ENCODE peak calls at places on chromosomes 16 and 17, in four cellular contexts. One of them, this sample, is unnamed.

GRCh38 chr17:78839173-78839761 is 1.3 kb downstream of the USP36 start:
- DNase-seq in heart left ventricle: no peak
- DNase-seq in activated T-helper 9 cell treated with anti-CD3 and anti-CD28 coated beads, Interleukin-2, amount 50 U/mL, for 16 hours: no peak
- DNase-seq in HCEC 1CT: peak; percentile 54
- DNase-seq in this sample: no peak

GRCh38 chr17:28330671-28331070 is 4.6 kb downstream of the IFT20 start:
- DNase-seq in HCEC 1CT: no peak
- DNase-seq in heart left ventricle: no peak
- DNase-seq in activated T-helper 9 cell treated with anti-CD3 and anti-CD28 coated beads, Interleukin-2, amount 50 U/mL, for 16 hours: no peak
- DNase-seq in this sample: no peak

GRCh38 chr16:82091225-82091624 is 56.2 kb downstream of the HSD17B2 start:
- DNase-seq in HCEC 1CT: peak; percentile 55
- DNase-seq in activated T-helper 9 cell treated with anti-CD3 and anti-CD28 coated beads, Interleukin-2, amount 50 U/mL, for 16 hours: no peak
- DNase-seq in heart left ventricle: no peak
- DNase-seq in this sample: no peak

GRCh38 chr16:49575352-49576172 is 202.0 kb downstream of the C16orf78 start:
- DNase-seq in HCEC 1CT: no peak
- DNase-seq in activated T-helper 9 cell treated with anti-CD3 and anti-CD28 coated beads, Interleukin-2, amount 50 U/mL, for 16 hours: no peak
- DNase-seq in heart left ventricle: peak; percentile 70
- DNase-seq in this sample: no peak

GRCh38 chr16:5615868-5616642 is 518.5 kb upstream of the EEF2KMT start:
- DNase-seq in HCEC 1CT: no peak
- DNase-seq in heart left ventricle: peak; percentile 64
- DNase-seq in activated T-helper 9 cell treated with anti-CD3 and anti-CD28 coated beads, Interleukin-2, amount 50 U/mL, for 16 hours: no peak
- DNase-seq in this sample: peak; percentile 4

GRCh38 chr17:44394833-44395232 is 5.4 kb upstream of the ITGA2B start:
- DNase-seq in HCEC 1CT: no peak
- DNase-seq in heart left ventricle: no peak
- DNase-seq in activated T-helper 9 cell treated with anti-CD3 and anti-CD28 coated beads, Interleukin-2, amount 50 U/mL, for 16 hours: no peak
- DNase-seq in this sample: no peak

GRCh38 chr17:42365136-42365535 is 23.1 kb downstream of the STAT3 start:
- DNase-seq in heart left ventricle: no peak
- DNase-seq in activated T-helper 9 cell treated with anti-CD3 and anti-CD28 coated beads, Interleukin-2, amount 50 U/mL, for 16 hours: peak; percentile 9
- DNase-seq in HCEC 1CT: peak; percentile 40
- DNase-seq in this sample: no peak

GRCh38 chr17:47877368-47878034 is 18.5 kb upstream of the SP2 start:
- DNase-seq in heart left ventricle: peak; percentile 0
- DNase-seq in HCEC 1CT: no peak
- DNase-seq in activated T-helper 9 cell treated with anti-CD3 and anti-CD28 coated beads, Interleukin-2, amount 50 U/mL, for 16 hours: no peak
- DNase-seq in this sample: no peak

GRCh38 chr17:10357768-10358167 is 15.0 kb downstream of the MYH13 start:
- DNase-seq in HCEC 1CT: no peak
- DNase-seq in activated T-helper 9 cell treated with anti-CD3 and anti-CD28 coated beads, Interleukin-2, amount 50 U/mL, for 16 hours: no peak
- DNase-seq in heart left ventricle: no peak
- DNase-seq in this sample: no peak

GRCh38 chr16:69112285-69113129 is 7.1 kb downstream of the HAS3 start:
- DNase-seq in activated T-helper 9 cell treated with anti-CD3 and anti-CD28 coated beads, Interleukin-2, amount 50 U/mL, for 16 hours: no peak
- DNase-seq in HCEC 1CT: no peak
- DNase-seq in heart left ventricle: peak; percentile 81
- DNase-seq in this sample: no peak

GRCh38 chr17:29784661-29785060 is 145.4 kb downstream of the SSH2 start:
- DNase-seq in heart left ventricle: no peak
- DNase-seq in activated T-helper 9 cell treated with anti-CD3 and anti-CD28 coated beads, Interleukin-2, amount 50 U/mL, for 16 hours: no peak
- DNase-seq in HCEC 1CT: peak; percentile 12
- DNase-seq in this sample: no peak

GRCh38 chr17:75067856-75068255 is 19.9 kb upstream of the SLC16A5 start:
- DNase-seq in HCEC 1CT: no peak
- DNase-seq in activated T-helper 9 cell treated with anti-CD3 and anti-CD28 coated beads, Interleukin-2, amount 50 U/mL, for 16 hours: no peak
- DNase-seq in heart left ventricle: no peak
- DNase-seq in this sample: no peak

GRCh38 chr16:1527836-1528811 is 5.3 kb upstream of the TMEM204 start:
- DNase-seq in activated T-helper 9 cell treated with anti-CD3 and anti-CD28 coated beads, Interleukin-2, amount 50 U/mL, for 16 hours: no peak
- DNase-seq in heart left ventricle: peak; percentile 84
- DNase-seq in HCEC 1CT: no peak
- DNase-seq in this sample: no peak

This sample was measured in NCI-H446 treated with DMSO at 0.1 percent for 48 hours.